ENCODE peak calls at places on chromosome 5, in nine cellular contexts. D is fibroblast of lung; I is CD8-positive, alpha-beta memory T cell; S is ovary; N is neural progenitor cell; G is trophoblast cell; X is RWPE1; Y is adrenal gland; J is aorta. M is an unnamed sample.

GRCh38 chr5:138450971-138451370 is 12.1 kb downstream of the REEP2 start:
- DNase-seq in D (no peak), I (no peak), S (no peak), N (no peak), G (no peak), X (no peak), Y (no peak), J (no peak), M (no peak)

GRCh38 chr5:151480859-151481258 is 33.5 kb downstream of the SLC36A1 start:
- DNase-seq in D (peak), I (no peak), S (no peak), N (no peak), G (no peak), X (no peak), Y (no peak), J (no peak), M (no peak)

GRCh38 chr5:172365948-172366608 is 82.5 kb upstream of the UBTD2 start:
- DNase-seq in D (no peak), I (no peak), S (no peak), N (no peak), G (no peak), X (no peak), Y (no peak), J (no peak), M (no peak)

GRCh38 chr5:54719384-54720306 is 202.1 kb downstream of the SNX18 start:
- DNase-seq in D (peak), I (no peak), S (no peak), N (peak), G (no peak), X (peak), Y (no peak), J (peak), M (no peak)

GRCh38 chr5:10330511-10331105 is 22.9 kb upstream of the MARCHF6 start:
- DNase-seq in D (no peak), I (no peak), S (no peak), N (no peak), G (no peak), X (no peak), Y (no peak), J (no peak), M (no peak)

GRCh38 chr5:150645070-150645700 is 4.7 kb downstream of the SYNPO start:
- DNase-seq in D (peak), I (no peak), S (peak), N (peak), G (peak), X (peak), Y (peak), J (peak), M (peak)

GRCh38 chr5:77945874-77946273 is 169.7 kb upstream of the TBCA start:
- DNase-seq in D (no peak), I (no peak), S (no peak), N (peak), G (peak), X (no peak), Y (no peak), J (no peak), M (peak)

GRCh38 chr5:2125163-2125900 is 242.6 kb upstream of the IRX4 start:
- DNase-seq in D (no peak), I (no peak), S (no peak), N (no peak), G (no peak), X (no peak), Y (no peak), J (no peak), M (no peak)

GRCh38 chr5:174303035-174303434 is 257.5 kb downstream of the NSG2 start:
- DNase-seq in D (no peak), I (no peak), S (no peak), N (peak), G (no peak), X (no peak), Y (no peak), J (no peak), M (no peak)

GRCh38 chr5:80576383-80576782 is 6.3 kb upstream of the ANKRD34B start:
- DNase-seq in D (no peak), I (no peak), S (no peak), N (no peak), G (no peak), X (no peak), Y (no peak), J (no peak), M (no peak)

GRCh38 chr5:159210306-159210722 is 961 bp upstream of the RNF145 start:
- DNase-seq in D (peak), I (no peak), S (no peak), N (no peak), G (no peak), X (peak), Y (no peak), J (no peak), M (no peak)

GRCh38 chr5:150621301-150621700 is 19.2 kb upstream of the SYNPO start:
- DNase-seq in D (no peak), I (no peak), S (no peak), N (no peak), G (no peak), X (no peak), Y (no peak), J (no peak), M (no peak)

GRCh38 chr5:37792976-37793328 is 46.9 kb downstream of the GDNF start:
- DNase-seq in D (peak), I (no peak), S (no peak), N (no peak), G (peak), X (no peak), Y (no peak), J (no peak), M (no peak)

GRCh38 chr5:73945505-73945904 is 319.5 kb downstream of the ARHGEF28 start:
- DNase-seq in D (no peak), I (no peak), S (no peak), N (peak), G (no peak), X (no peak), Y (no peak), J (no peak), M (no peak)

GRCh38 chr5:143985832-143986485 is 174.0 kb downstream of the HMHB1 start:
- DNase-seq in D (peak), I (no peak), S (no peak), N (no peak), G (no peak), X (peak), Y (no peak), J (no peak), M (no peak)

GRCh38 chr5:146880985-146881384 is 2.4 kb upstream of the PPP2R2B start:
- DNase-seq in D (no peak), I (no peak), S (no peak), N (no peak), G (no peak), X (no peak), Y (no peak), J (no peak), M (no peak)

GRCh38 chr5:99019254-99019653 is 90.4 kb upstream of the CHD1 start:
- DNase-seq in D (no peak), I (no peak), S (no peak), N (no peak), G (peak), X (no peak), Y (no peak), J (no peak), M (no peak)

GRCh38 chr5:10689391-10690081 is 71.5 kb downstream of the DAP start:
- DNase-seq in D (no peak), I (no peak), S (no peak), N (peak), G (no peak), X (no peak), Y (peak), J (no peak), M (no peak)

GRCh38 chr5:93850311-93850710 is 108.9 kb upstream of the POU5F2 start:
- DNase-seq in D (no peak), I (no peak), S (no peak), N (peak), G (no peak), X (no peak), Y (no peak), J (no peak), M (no peak)

GRCh38 chr5:55226934-55227737 is at the start of gene MCIDAS:
- DNase-seq in D (no peak), I (peak), S (peak), N (peak), G (peak), X (peak), Y (no peak), J (peak), M (no peak)

GRCh38 chr5:160298189-160298588 is 14.2 kb downstream of the CCNJL start:
- DNase-seq in D (no peak), I (no peak), S (no peak), N (no peak), G (no peak), X (no peak), Y (no peak), J (no peak), M (no peak)

GRCh38 chr5:139110526-139111168 is 87.5 kb downstream of the SIL1 start:
- DNase-seq in D (no peak), I (no peak), S (no peak), N (no peak), G (no peak), X (no peak), Y (no peak), J (no peak), M (peak)

GRCh38 chr5:149140197-149141002 is 893 bp upstream of the ABLIM3 start:
- DNase-seq in D (no peak), I (no peak), S (no peak), N (no peak), G (no peak), X (no peak), Y (no peak), J (no peak), M (no peak)

GRCh38 chr5:132439521-132440206 is 50.9 kb downstream of the IRF1 start:
- DNase-seq in D (peak), I (no peak), S (peak), N (no peak), G (peak), X (peak), Y (peak), J (peak), M (no peak)

GRCh38 chr5:132437604-132438275 is 52.8 kb downstream of the IRF1 start:
- DNase-seq in D (peak), I (peak), S (peak), N (peak), G (peak), X (peak), Y (peak), J (peak), M (no peak)

GRCh38 chr5:132435891-132436290 is 54.7 kb downstream of the IRF1 start:
- DNase-seq in D (no peak), I (no peak), S (no peak), N (no peak), G (no peak), X (no peak), Y (no peak), J (no peak), M (no peak)

GRCh38 chr5:132436936-132437335 is 53.6 kb downstream of the IRF1 start:
- DNase-seq in D (no peak), I (no peak), S (no peak), N (no peak), G (no peak), X (no peak), Y (no peak), J (no peak), M (no peak)

GRCh38 chr5:132438931-132439330 is 51.6 kb downstream of the IRF1 start:
- DNase-seq in D (no peak), I (no peak), S (no peak), N (no peak), G (no peak), X (no peak), Y (peak), J (peak), M (no peak)
- H3K27ac ChIP-seq in D (peak), I (no peak), S (peak), N (no peak), G (no peak), X (peak), Y (peak), J (no peak), M (no peak)

GRCh38 chr5:177458912-177459350 is 12.3 kb downstream of the PRR7 start:
- DNase-seq in D (peak), I (no peak), S (no peak), N (peak), G (no peak), X (no peak), Y (no peak), J (no peak), M (no peak)
- H3K27ac ChIP-seq in D (peak), I (no peak), S (no peak), N (no peak), G (no peak), X (peak), Y (no peak), J (no peak), M (no peak)

GRCh38 chr5:132377738-132378137 is 8.2 kb downstream of the SLC22A5 start:
- DNase-seq in D (no peak), I (no peak), S (no peak), N (no peak), G (no peak), X (no peak), Y (no peak), J (no peak), M (no peak)
- H3K27ac ChIP-seq in D (no peak), I (no peak), S (no peak), N (no peak), G (no peak), X (no peak), Y (no peak), J (no peak), M (peak)

GRCh38 chr5:134115806-134116175 is 1.3 kb downstream of the TCF7 start:
- DNase-seq in D (no peak), I (no peak), S (no peak), N (no peak), G (peak), X (no peak), Y (no peak), J (no peak), M (no peak)
- H3K27ac ChIP-seq in D (no peak), I (peak), S (no peak), N (no peak), G (peak), X (peak), Y (no peak), J (no peak), M (no peak)